ENCODE peak calls at places on chromosomes 6 and 20, in seven cellular contexts. One of them, this sample, is unnamed.

GRCh38 chr6:135871296-135871695 is 19.8 kb downstream of the PDE7B start:
- DNase-seq in AG04450: no peak
- DNase-seq in amniotic stem cell: no peak
- DNase-seq in NB4: no peak
- DNase-seq in RWPE1: no peak
- DNase-seq in GM19239: no peak
- DNase-seq in lung: no peak
- DNase-seq in this sample: peak

GRCh38 chr6:3227363-3228045 is at the start of gene TUBB2B:
- DNase-seq in AG04450: no peak
- DNase-seq in amniotic stem cell: no peak
- DNase-seq in NB4: no peak
- DNase-seq in RWPE1: no peak
- DNase-seq in GM19239: no peak
- DNase-seq in lung: no peak
- DNase-seq in this sample: no peak

GRCh38 chr6:39169448-39170344 is 54.7 kb upstream of the SAYSD1 start:
- DNase-seq in AG04450: no peak
- DNase-seq in amniotic stem cell: no peak
- DNase-seq in NB4: no peak
- DNase-seq in RWPE1: no peak
- DNase-seq in GM19239: no peak
- DNase-seq in lung: no peak
- DNase-seq in this sample: no peak

GRCh38 chr6:15441982-15442381 is 196.1 kb downstream of the JARID2 start:
- DNase-seq in AG04450: no peak
- DNase-seq in amniotic stem cell: no peak
- DNase-seq in NB4: no peak
- DNase-seq in RWPE1: no peak
- DNase-seq in GM19239: no peak
- DNase-seq in lung: no peak
- DNase-seq in this sample: no peak

GRCh38 chr6:27495386-27496135 is 22.7 kb upstream of the ZNF184 start:
- DNase-seq in AG04450: no peak
- DNase-seq in amniotic stem cell: peak
- DNase-seq in NB4: peak
- DNase-seq in RWPE1: no peak
- DNase-seq in GM19239: no peak
- DNase-seq in lung: no peak
- DNase-seq in this sample: peak

GRCh38 chr6:158026901-158027589 is 45.4 kb downstream of the SYNJ2 start:
- DNase-seq in AG04450: no peak
- DNase-seq in amniotic stem cell: no peak
- DNase-seq in NB4: no peak
- DNase-seq in RWPE1: no peak
- DNase-seq in GM19239: no peak
- DNase-seq in lung: no peak
- DNase-seq in this sample: no peak

GRCh38 chr6:110053395-110054240 is 75.5 kb downstream of the GPR6 start:
- DNase-seq in AG04450: peak
- DNase-seq in amniotic stem cell: peak
- DNase-seq in NB4: peak
- DNase-seq in RWPE1: peak
- DNase-seq in GM19239: peak
- DNase-seq in lung: no peak
- DNase-seq in this sample: peak

GRCh38 chr6:14454467-14454763 is 336.8 kb downstream of the CD83 start:
- DNase-seq in AG04450: no peak
- DNase-seq in amniotic stem cell: no peak
- DNase-seq in NB4: no peak
- DNase-seq in RWPE1: no peak
- DNase-seq in GM19239: no peak
- DNase-seq in lung: no peak
- DNase-seq in this sample: no peak

GRCh38 chr20:48923149-48923718 is 1.7 kb downstream of the ARFGEF2 start:
- DNase-seq in AG04450: no peak
- DNase-seq in amniotic stem cell: no peak
- DNase-seq in NB4: no peak
- DNase-seq in RWPE1: no peak
- DNase-seq in GM19239: no peak
- DNase-seq in lung: no peak
- DNase-seq in this sample: no peak

GRCh38 chr6:107657755-107658461 is 166.2 kb downstream of the SCML4 start:
- DNase-seq in AG04450: peak
- DNase-seq in amniotic stem cell: peak
- DNase-seq in NB4: peak
- DNase-seq in RWPE1: no peak
- DNase-seq in GM19239: no peak
- DNase-seq in lung: peak
- DNase-seq in this sample: no peak

GRCh38 chr6:35687658-35688604 is 784 bp downstream of the FKBP5 start:
- DNase-seq in AG04450: no peak
- DNase-seq in amniotic stem cell: no peak
- DNase-seq in NB4: peak
- DNase-seq in RWPE1: no peak
- DNase-seq in GM19239: peak
- DNase-seq in lung: peak
- DNase-seq in this sample: no peak

GRCh38 chr20:39849664-39850063 is 839.4 kb downstream of the MAFB start:
- DNase-seq in AG04450: peak
- DNase-seq in amniotic stem cell: peak
- DNase-seq in NB4: no peak
- DNase-seq in RWPE1: peak
- DNase-seq in GM19239: no peak
- DNase-seq in lung: peak
- DNase-seq in this sample: peak

GRCh38 chr6:85580878-85581267 is 12.8 kb downstream of the SNX14 start:
- DNase-seq in AG04450: no peak
- DNase-seq in amniotic stem cell: no peak
- DNase-seq in NB4: no peak
- DNase-seq in RWPE1: no peak
- DNase-seq in GM19239: no peak
- DNase-seq in lung: no peak
- DNase-seq in this sample: no peak

GRCh38 chr6:44275749-44276648 is 5.7 kb downstream of the TMEM151B start:
- DNase-seq in AG04450: no peak
- DNase-seq in amniotic stem cell: no peak
- DNase-seq in NB4: no peak
- DNase-seq in RWPE1: peak
- DNase-seq in GM19239: no peak
- DNase-seq in lung: no peak
- DNase-seq in this sample: no peak

GRCh38 chr6:68746376-68746775 is 111.3 kb downstream of the ADGRB3 start:
- DNase-seq in AG04450: no peak
- DNase-seq in amniotic stem cell: no peak
- DNase-seq in NB4: no peak
- DNase-seq in RWPE1: no peak
- DNase-seq in GM19239: no peak
- DNase-seq in lung: no peak
- DNase-seq in this sample: no peak

GRCh38 chr6:127924440-127924839 is 23.6 kb upstream of the THEMIS start:
- DNase-seq in AG04450: no peak
- DNase-seq in amniotic stem cell: no peak
- DNase-seq in NB4: no peak
- DNase-seq in RWPE1: peak
- DNase-seq in GM19239: no peak
- DNase-seq in lung: no peak
- DNase-seq in this sample: no peak

GRCh38 chr6:84554069-84554468 is 210.3 kb downstream of the TBX18 start:
- DNase-seq in AG04450: no peak
- DNase-seq in amniotic stem cell: no peak
- DNase-seq in NB4: no peak
- DNase-seq in RWPE1: no peak
- DNase-seq in GM19239: no peak
- DNase-seq in lung: no peak
- DNase-seq in this sample: no peak

GRCh38 chr6:52410979-52411378 is 9.2 kb upstream of the EFHC1 start:
- DNase-seq in AG04450: no peak
- DNase-seq in amniotic stem cell: no peak
- DNase-seq in NB4: no peak
- DNase-seq in RWPE1: no peak
- DNase-seq in GM19239: no peak
- DNase-seq in lung: no peak
- DNase-seq in this sample: no peak

GRCh38 chr6:37514840-37515239 is 15.1 kb upstream of the CCDC167 start:
- DNase-seq in AG04450: no peak
- DNase-seq in amniotic stem cell: no peak
- DNase-seq in NB4: no peak
- DNase-seq in RWPE1: no peak
- DNase-seq in GM19239: no peak
- DNase-seq in lung: no peak
- DNase-seq in this sample: no peak

GRCh38 chr6:10659697-10660348 is 34.6 kb downstream of the C6orf52 start:
- DNase-seq in AG04450: no peak
- DNase-seq in amniotic stem cell: no peak
- DNase-seq in NB4: no peak
- DNase-seq in RWPE1: no peak
- DNase-seq in GM19239: no peak
- DNase-seq in lung: no peak
- DNase-seq in this sample: no peak

GRCh38 chr20:59785118-59785959 is 148.1 kb downstream of the SYCP2 start:
- DNase-seq in AG04450: no peak
- DNase-seq in amniotic stem cell: no peak
- DNase-seq in NB4: no peak
- DNase-seq in RWPE1: no peak
- DNase-seq in GM19239: no peak
- DNase-seq in lung: no peak
- DNase-seq in this sample: no peak

GRCh38 chr6:111657146-111657545 is 51.5 kb upstream of the TRAF3IP2 start:
- DNase-seq in AG04450: no peak
- DNase-seq in amniotic stem cell: no peak
- DNase-seq in NB4: no peak
- DNase-seq in RWPE1: peak
- DNase-seq in GM19239: no peak
- DNase-seq in lung: no peak
- DNase-seq in this sample: no peak

This sample was measured in AG04449.